ENCODE peak calls at places on chromosomes 2 and 18, in five cellular contexts. Y is prostate gland, G is tibial artery, R is fibroblast of pulmonary artery, C is cardiac fibroblast. E is an unnamed sample.

GRCh38 chr18:74412106-74412880 is 44.8 kb downstream of the DIPK1C start:
- DNase-seq in Y (no peak), R (no peak), C (no peak), G (no peak), E (no peak)

GRCh38 chr2:167381349-167381748 is 493.1 kb downstream of the XIRP2 start:
- DNase-seq in Y (no peak), G (no peak), R (no peak), C (no peak), E (no peak)

GRCh38 chr2:225463449-225463848 is 63.9 kb downstream of the NYAP2 start:
- DNase-seq in Y (no peak), C (no peak), G (no peak), R (no peak), E (no peak)

GRCh38 chr2:167147254-167147941 is 259.1 kb downstream of the XIRP2 start:
- DNase-seq in C (no peak), G (no peak), R (no peak), Y (no peak), E (no peak)

GRCh38 chr2:180122874-180123273 is 115.8 kb upstream of the CWC22 start:
- DNase-seq in R (peak; percentile 70), C (peak; percentile 45), G (no peak), Y (no peak), E (peak; percentile 77)

GRCh38 chr2:138312061-138312460 is 189.5 kb upstream of the SPOPL start:
- DNase-seq in G (no peak), C (no peak), Y (no peak), R (no peak), E (no peak)

GRCh38 chr2:10264506-10265327 is 38.0 kb upstream of the HPCAL1 start:
- DNase-seq in G (no peak), C (no peak), Y (no peak), R (no peak), E (no peak)

GRCh38 chr2:128491845-128492244 is 173.2 kb upstream of the HS6ST1 start:
- DNase-seq in R (no peak), G (no peak), Y (no peak), C (no peak), E (no peak)

GRCh38 chr2:86806059-86806857 is 15.5 kb upstream of the CD8A start:
- DNase-seq in Y (no peak), R (no peak), C (no peak), G (no peak), E (no peak)

GRCh38 chr2:130327703-130328527 is 14.8 kb upstream of the IMP4 start:
- DNase-seq in C (peak; percentile 30), G (no peak), Y (no peak), R (peak; percentile 31), E (peak; percentile 78)

GRCh38 chr2:71299507-71299906 is 32.1 kb upstream of the ZNF638 start:
- DNase-seq in C (peak; percentile 59), Y (no peak), G (no peak), R (peak; percentile 63), E (no peak)

GRCh38 chr18:48715651-48716354 is 177.0 kb downstream of the CTIF start:
- DNase-seq in C (no peak), Y (no peak), G (peak; percentile 63), R (no peak), E (no peak)

GRCh38 chr2:23423873-23424680 is 39.1 kb downstream of the KLHL29 start:
- DNase-seq in G (no peak), C (no peak), Y (no peak), R (no peak), E (no peak)

GRCh38 chr2:240460243-240460630 is 24.8 kb downstream of the GPC1 start:
- DNase-seq in R (no peak), Y (no peak), G (no peak), C (no peak), E (no peak)

GRCh38 chr2:191231995-191232394 is 13.2 kb upstream of the MYO1B start:
- DNase-seq in Y (no peak), R (peak; percentile 63), G (no peak), C (peak; percentile 69), E (no peak)

GRCh38 chr18:79337184-79337583 is 58.5 kb upstream of the NFATC1 start:
- DNase-seq in G (no peak), R (no peak), Y (no peak), C (no peak), E (no peak)

GRCh38 chr18:46290440-46291020 is 186.3 kb downstream of the HAUS1 start:
- DNase-seq in R (no peak), Y (no peak), G (no peak), C (no peak), E (no peak)

GRCh38 chr18:8702668-8703067 is 2.7 kb upstream of the MTCL1 start:
- DNase-seq in C (no peak), G (no peak), R (no peak), Y (no peak), E (no peak)

GRCh38 chr2:964567-964966 is 13.9 kb downstream of the SNTG2 start:
- DNase-seq in C (no peak), Y (no peak), G (no peak), R (no peak), E (no peak)

GRCh38 chr2:237075749-237076599 is 9.7 kb upstream of the COPS8 start:
- DNase-seq in Y (no peak), R (no peak), G (no peak), C (no peak), E (no peak)

DNA sequence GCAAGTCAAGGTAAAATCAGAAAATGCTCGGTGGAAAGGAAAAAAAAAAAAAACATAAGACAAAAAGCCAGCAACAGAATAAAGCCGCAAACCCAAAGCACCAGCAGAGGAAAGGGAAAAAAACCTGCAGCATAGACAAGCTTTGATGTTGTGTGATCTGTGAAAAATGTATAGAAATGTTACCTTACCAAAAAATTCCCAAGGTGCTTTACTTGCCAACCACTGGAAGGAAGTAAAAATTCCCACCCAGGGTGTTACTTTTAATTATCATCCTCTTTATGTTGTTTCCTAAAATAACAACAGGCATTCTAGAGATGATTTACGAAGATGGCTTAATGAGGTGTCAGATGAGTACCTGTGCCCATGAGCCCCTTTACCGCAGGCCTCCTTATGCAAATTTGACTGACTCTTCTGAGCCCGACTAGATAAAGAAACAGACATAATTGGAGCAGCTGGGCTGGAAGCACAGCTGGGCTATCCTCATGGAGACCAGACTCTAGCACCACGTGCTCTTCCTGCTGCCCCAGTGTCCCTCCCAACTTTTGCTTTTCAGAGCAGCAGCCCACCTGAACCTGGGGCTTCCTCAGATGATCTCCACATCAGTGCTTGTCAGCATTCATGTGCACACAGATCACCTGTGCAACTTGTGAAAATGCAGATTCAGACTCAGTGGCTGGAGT is 41.5 kb downstream of the SRSF7 start:
- DNase-seq in C (no peak), R (no peak), G (no peak), Y (no peak), E (no peak)
- H3K4me3 ChIP-seq in C (no peak overlapping the region), R (no peak overlapping the region), G (no peak overlapping the region), Y (no peak overlapping the region), E (no peak overlapping the region)

GRCh38 chr2:146873056-146873455 is 971.8 kb upstream of the ACVR2A start:
- DNase-seq in R (no peak), G (no peak), Y (no peak), C (no peak), E (no peak)

GRCh38 chr2:146873646-146874259 is 971.1 kb upstream of the ACVR2A start:
- DNase-seq in G (no peak), R (no peak), C (no peak), Y (no peak), E (no peak)

GRCh38 chr2:146870691-146871090 is 974.1 kb upstream of the ACVR2A start:
- DNase-seq in C (no peak), G (no peak), R (no peak), Y (no peak), E (no peak)

GRCh38 chr2:146869328-146869727 is 975.5 kb upstream of the ACVR2A start:
- DNase-seq in Y (no peak), R (no peak), G (no peak), C (no peak), E (no peak)

GRCh38 chr2:146874260-146874658 is 970.6 kb upstream of the ACVR2A start:
- DNase-seq in Y (no peak), R (peak; percentile 76), G (peak; percentile 28), C (peak; percentile 77), E (peak; percentile 47)
- H3K4me3 ChIP-seq in Y (no peak overlapping the region), R (no peak overlapping the region), G (no peak overlapping the region), C (no peak overlapping the region), E (no peak overlapping the region)

GRCh38 chr2:208556954-208557601 is 150.5 kb downstream of the PTH2R start:
- DNase-seq in Y (no peak), G (no peak), C (no peak), R (no peak), E (no peak)
- H3K4me3 ChIP-seq in Y (no peak overlapping the region), G (no peak overlapping the region), C (no peak overlapping the region), R (no peak overlapping the region), E (no peak overlapping the region)

GRCh38 chr18:57121542-57122112 is 25.3 kb upstream of the BOD1L2 start:
- DNase-seq in R (no peak), G (no peak), C (no peak), Y (no peak), E (no peak)
- H3K4me3 ChIP-seq in R (no peak overlapping the region), G (no peak overlapping the region), C (no peak overlapping the region), Y (no peak overlapping the region), E (no peak overlapping the region)

DNA sequence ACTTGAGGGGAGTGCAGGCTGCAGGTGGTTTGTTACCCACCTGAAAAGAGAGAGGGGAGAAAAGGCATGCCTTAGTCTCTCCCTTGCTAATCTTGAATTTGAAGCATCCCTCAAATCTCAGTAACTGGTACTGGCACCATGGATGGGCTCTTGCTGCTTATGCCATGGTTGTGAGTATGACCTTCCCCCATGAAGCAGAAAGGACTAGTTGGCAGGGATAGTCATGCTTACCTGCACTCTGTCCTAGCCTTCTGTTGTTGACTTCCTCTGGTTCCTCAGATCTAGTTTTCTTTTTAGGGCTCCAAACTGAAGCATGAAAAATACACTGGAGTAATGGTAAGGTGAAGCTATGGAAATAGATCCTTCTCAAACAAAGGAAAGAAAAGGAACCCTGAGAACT is 191.2 kb downstream of the SPAG16 start:
- DNase-seq in C (no peak), G (no peak), R (peak; percentile 3), Y (no peak), E (no peak)
- H3K4me3 ChIP-seq in C (no peak overlapping the region), G (no peak overlapping the region), R (no peak overlapping the region), Y (no peak overlapping the region), E (no peak overlapping the region)

E was measured in brain microvascular endothelial cell.